ENCODE peak calls at places on chromosomes 1 and 21, in nine cellular contexts. One of them, this sample, is unnamed.

GRCh38 chr21:44398499-44398898 is 45.1 kb downstream of the TRPM2 start:
- DNase-seq in RWPE2: no peak
- DNase-seq in M059J: no peak
- DNase-seq in stimulated activated CD4-positive, alpha-beta T cell treated with anti-CD3 and anti-CD28 coated beads, Interleukin-4, amount 100 ng/mL, for 48 hours: no peak
- DNase-seq in psoas muscle: no peak
- DNase-seq in NCI-H2227 treated with DMSO at 0.1 percent for 48 hours: no peak
- DNase-seq in HCEC 1CT: no peak
- DNase-seq in astrocyte of the spinal cord: no peak
- DNase-seq in fibroblast of villous mesenchyme: no peak
- DNase-seq in this sample: no peak

GRCh38 chr1:179081696-179082307 is at the start of gene TOR3A:
- DNase-seq in stimulated activated CD4-positive, alpha-beta T cell treated with anti-CD3 and anti-CD28 coated beads, Interleukin-4, amount 100 ng/mL, for 48 hours: peak
- DNase-seq in M059J: peak
- DNase-seq in HCEC 1CT: peak
- DNase-seq in psoas muscle: peak
- DNase-seq in RWPE2: peak
- DNase-seq in fibroblast of villous mesenchyme: peak
- DNase-seq in astrocyte of the spinal cord: peak
- DNase-seq in NCI-H2227 treated with DMSO at 0.1 percent for 48 hours: peak
- DNase-seq in this sample: peak

GRCh38 chr1:245549981-245550701 is 395.4 kb downstream of the KIF26B start:
- DNase-seq in stimulated activated CD4-positive, alpha-beta T cell treated with anti-CD3 and anti-CD28 coated beads, Interleukin-4, amount 100 ng/mL, for 48 hours: no peak
- DNase-seq in M059J: no peak
- DNase-seq in fibroblast of villous mesenchyme: no peak
- DNase-seq in NCI-H2227 treated with DMSO at 0.1 percent for 48 hours: no peak
- DNase-seq in RWPE2: no peak
- DNase-seq in HCEC 1CT: no peak
- DNase-seq in astrocyte of the spinal cord: no peak
- DNase-seq in psoas muscle: no peak
- DNase-seq in this sample: no peak

GRCh38 chr1:51330331-51331201 is at the start of gene TTC39A:
- DNase-seq in fibroblast of villous mesenchyme: no peak
- DNase-seq in psoas muscle: no peak
- DNase-seq in astrocyte of the spinal cord: no peak
- DNase-seq in M059J: no peak
- DNase-seq in stimulated activated CD4-positive, alpha-beta T cell treated with anti-CD3 and anti-CD28 coated beads, Interleukin-4, amount 100 ng/mL, for 48 hours: no peak
- DNase-seq in NCI-H2227 treated with DMSO at 0.1 percent for 48 hours: no peak
- DNase-seq in HCEC 1CT: no peak
- DNase-seq in RWPE2: no peak
- DNase-seq in this sample: no peak

GRCh38 chr21:38938343-38938742 is 132.6 kb downstream of the ETS2 start:
- DNase-seq in stimulated activated CD4-positive, alpha-beta T cell treated with anti-CD3 and anti-CD28 coated beads, Interleukin-4, amount 100 ng/mL, for 48 hours: no peak
- DNase-seq in psoas muscle: no peak
- DNase-seq in RWPE2: no peak
- DNase-seq in fibroblast of villous mesenchyme: peak
- DNase-seq in HCEC 1CT: no peak
- DNase-seq in M059J: peak
- DNase-seq in astrocyte of the spinal cord: no peak
- DNase-seq in NCI-H2227 treated with DMSO at 0.1 percent for 48 hours: no peak
- DNase-seq in this sample: no peak

GRCh38 chr1:11540773-11541160 is 61.8 kb downstream of the DISP3 start:
- DNase-seq in M059J: no peak
- DNase-seq in NCI-H2227 treated with DMSO at 0.1 percent for 48 hours: no peak
- DNase-seq in HCEC 1CT: no peak
- DNase-seq in psoas muscle: no peak
- DNase-seq in astrocyte of the spinal cord: no peak
- DNase-seq in stimulated activated CD4-positive, alpha-beta T cell treated with anti-CD3 and anti-CD28 coated beads, Interleukin-4, amount 100 ng/mL, for 48 hours: no peak
- DNase-seq in RWPE2: no peak
- DNase-seq in fibroblast of villous mesenchyme: no peak
- DNase-seq in this sample: no peak

GRCh38 chr1:168136709-168137514 is at the start of gene GPR161:
- DNase-seq in astrocyte of the spinal cord: peak
- DNase-seq in NCI-H2227 treated with DMSO at 0.1 percent for 48 hours: peak
- DNase-seq in psoas muscle: peak
- DNase-seq in fibroblast of villous mesenchyme: peak
- DNase-seq in M059J: peak
- DNase-seq in RWPE2: peak
- DNase-seq in HCEC 1CT: peak
- DNase-seq in stimulated activated CD4-positive, alpha-beta T cell treated with anti-CD3 and anti-CD28 coated beads, Interleukin-4, amount 100 ng/mL, for 48 hours: peak
- DNase-seq in this sample: peak

GRCh38 chr1:66436378-66437135 is 97.4 kb upstream of the SGIP1 start:
- DNase-seq in RWPE2: no peak
- DNase-seq in psoas muscle: no peak
- DNase-seq in astrocyte of the spinal cord: peak
- DNase-seq in M059J: peak
- DNase-seq in stimulated activated CD4-positive, alpha-beta T cell treated with anti-CD3 and anti-CD28 coated beads, Interleukin-4, amount 100 ng/mL, for 48 hours: peak
- DNase-seq in fibroblast of villous mesenchyme: peak
- DNase-seq in HCEC 1CT: peak
- DNase-seq in NCI-H2227 treated with DMSO at 0.1 percent for 48 hours: no peak
- DNase-seq in this sample: no peak

GRCh38 chr21:41170442-41170841 is 2.5 kb downstream of the BACE2 start:
- DNase-seq in NCI-H2227 treated with DMSO at 0.1 percent for 48 hours: no peak
- DNase-seq in fibroblast of villous mesenchyme: peak
- DNase-seq in RWPE2: no peak
- DNase-seq in stimulated activated CD4-positive, alpha-beta T cell treated with anti-CD3 and anti-CD28 coated beads, Interleukin-4, amount 100 ng/mL, for 48 hours: no peak
- DNase-seq in M059J: peak
- DNase-seq in psoas muscle: no peak
- DNase-seq in HCEC 1CT: no peak
- DNase-seq in astrocyte of the spinal cord: peak
- DNase-seq in this sample: no peak

GRCh38 chr1:205929812-205930577 is 13.3 kb downstream of the SLC26A9 start:
- DNase-seq in stimulated activated CD4-positive, alpha-beta T cell treated with anti-CD3 and anti-CD28 coated beads, Interleukin-4, amount 100 ng/mL, for 48 hours: no peak
- DNase-seq in RWPE2: peak
- DNase-seq in NCI-H2227 treated with DMSO at 0.1 percent for 48 hours: no peak
- DNase-seq in astrocyte of the spinal cord: no peak
- DNase-seq in M059J: no peak
- DNase-seq in fibroblast of villous mesenchyme: no peak
- DNase-seq in psoas muscle: no peak
- DNase-seq in HCEC 1CT: no peak
- DNase-seq in this sample: no peak

GRCh38 chr1:224666911-224667310 is 50.8 kb downstream of the CNIH3 start:
- DNase-seq in astrocyte of the spinal cord: no peak
- DNase-seq in HCEC 1CT: no peak
- DNase-seq in RWPE2: no peak
- DNase-seq in M059J: peak
- DNase-seq in stimulated activated CD4-positive, alpha-beta T cell treated with anti-CD3 and anti-CD28 coated beads, Interleukin-4, amount 100 ng/mL, for 48 hours: no peak
- DNase-seq in psoas muscle: no peak
- DNase-seq in fibroblast of villous mesenchyme: no peak
- DNase-seq in NCI-H2227 treated with DMSO at 0.1 percent for 48 hours: no peak
- DNase-seq in this sample: no peak

GRCh38 chr1:203597386-203598040 is 29.1 kb upstream of the ATP2B4 start:
- DNase-seq in RWPE2: no peak
- DNase-seq in fibroblast of villous mesenchyme: no peak
- DNase-seq in psoas muscle: no peak
- DNase-seq in M059J: no peak
- DNase-seq in stimulated activated CD4-positive, alpha-beta T cell treated with anti-CD3 and anti-CD28 coated beads, Interleukin-4, amount 100 ng/mL, for 48 hours: no peak
- DNase-seq in NCI-H2227 treated with DMSO at 0.1 percent for 48 hours: peak
- DNase-seq in HCEC 1CT: no peak
- DNase-seq in astrocyte of the spinal cord: no peak
- DNase-seq in this sample: peak

GRCh38 chr1:67710417-67710816 is 25.4 kb downstream of the GADD45A start:
- DNase-seq in astrocyte of the spinal cord: peak
- DNase-seq in RWPE2: no peak
- DNase-seq in psoas muscle: no peak
- DNase-seq in HCEC 1CT: peak
- DNase-seq in M059J: peak
- DNase-seq in NCI-H2227 treated with DMSO at 0.1 percent for 48 hours: no peak
- DNase-seq in fibroblast of villous mesenchyme: no peak
- DNase-seq in stimulated activated CD4-positive, alpha-beta T cell treated with anti-CD3 and anti-CD28 coated beads, Interleukin-4, amount 100 ng/mL, for 48 hours: no peak
- DNase-seq in this sample: no peak

GRCh38 chr1:194175251-194175650 is 988.8 kb upstream of the B3GALT2 start:
- DNase-seq in astrocyte of the spinal cord: no peak
- DNase-seq in RWPE2: no peak
- DNase-seq in fibroblast of villous mesenchyme: no peak
- DNase-seq in NCI-H2227 treated with DMSO at 0.1 percent for 48 hours: no peak
- DNase-seq in M059J: no peak
- DNase-seq in stimulated activated CD4-positive, alpha-beta T cell treated with anti-CD3 and anti-CD28 coated beads, Interleukin-4, amount 100 ng/mL, for 48 hours: no peak
- DNase-seq in psoas muscle: no peak
- DNase-seq in HCEC 1CT: no peak
- DNase-seq in this sample: no peak

GRCh38 chr1:112070677-112071076 is 81.2 kb upstream of the KCND3 start:
- DNase-seq in NCI-H2227 treated with DMSO at 0.1 percent for 48 hours: no peak
- DNase-seq in RWPE2: no peak
- DNase-seq in astrocyte of the spinal cord: no peak
- DNase-seq in fibroblast of villous mesenchyme: no peak
- DNase-seq in M059J: no peak
- DNase-seq in stimulated activated CD4-positive, alpha-beta T cell treated with anti-CD3 and anti-CD28 coated beads, Interleukin-4, amount 100 ng/mL, for 48 hours: no peak
- DNase-seq in HCEC 1CT: no peak
- DNase-seq in psoas muscle: no peak
- DNase-seq in this sample: no peak

This sample was measured in ovary.